ENCODE peak calls at places on chromosomes 5 and 9, in four cellular contexts. Z is prostate gland, O is stomach, S is HepG2. M is an unnamed sample.

GRCh38 chr5:73861313-73861978 is 235.4 kb downstream of the ARHGEF28 start:
- DNase-seq in Z (no peak), O (no peak), S (peak), M (no peak)

GRCh38 chr9:94586814-94587213 is 6.8 kb downstream of the FBP2 start:
- DNase-seq in Z (no peak), O (no peak), S (no peak), M (no peak)

GRCh38 chr5:176894298-176894697 is 4.8 kb downstream of the HK3 start:
- DNase-seq in Z (no peak), O (peak), S (no peak), M (no peak)

GRCh38 chr5:157253547-157253946 is 12.4 kb upstream of the CYFIP2 start:
- DNase-seq in Z (peak), O (peak), S (peak), M (no peak)

GRCh38 chr9:86945868-86946711 is 1.2 kb downstream of the GAS1 start:
- DNase-seq in Z (peak), O (peak), S (no peak), M (peak)

GRCh38 chr5:53263151-53263550 is 153.6 kb upstream of the MOCS2 start:
- DNase-seq in Z (no peak), O (no peak), S (no peak), M (no peak)

GRCh38 chr5:135353952-135354721 is 44.9 kb downstream of the MACROH2A1 start:
- DNase-seq in Z (no peak), O (no peak), S (no peak), M (no peak)

GRCh38 chr5:37727238-37727637 is 112.6 kb downstream of the GDNF start:
- DNase-seq in Z (no peak), O (no peak), S (no peak), M (no peak)

GRCh38 chr5:62720036-62720441 is 141.4 kb downstream of the LRRC70 start:
- DNase-seq in Z (no peak), O (peak), S (peak), M (peak)

GRCh38 chr5:27275353-27275752 is 237.0 kb upstream of the CDH9 start:
- DNase-seq in Z (no peak), O (no peak), S (no peak), M (no peak)

GRCh38 chr5:131068893-131069643 is 96.0 kb downstream of the HINT1 start:
- DNase-seq in Z (no peak), O (no peak), S (no peak), M (peak)

GRCh38 chr5:96433066-96433447 is at the start of gene PCSK1:
- DNase-seq in Z (no peak), O (no peak), S (no peak), M (no peak)

GRCh38 chr5:10311595-10312425 is 4.1 kb upstream of the CMBL start:
- DNase-seq in Z (no peak), O (no peak), S (no peak), M (no peak)

GRCh38 chr9:76741524-76741923 is 22.7 kb upstream of the PCA3 start:
- DNase-seq in Z (no peak), O (no peak), S (no peak), M (no peak)

GRCh38 chr9:79880626-79881025 is 308.9 kb downstream of the TLE4 start:
- DNase-seq in Z (no peak), O (no peak), S (no peak), M (no peak)

GRCh38 chr5:162323471-162323870 is 255.9 kb downstream of the GABRG2 start:
- DNase-seq in Z (no peak), O (no peak), S (no peak), M (no peak)

GRCh38 chr9:126030716-126031115 is 283.5 kb downstream of the PBX3 start:
- DNase-seq in Z (no peak), O (no peak), S (no peak), M (no peak)

GRCh38 chr9:22040760-22041159 is 31.7 kb upstream of the CDKN2B start:
- DNase-seq in Z (no peak), O (no peak), S (no peak), M (no peak)

GRCh38 chr9:120532475-120532874 is 47.5 kb downstream of the CDK5RAP2 start:
- DNase-seq in Z (peak), O (peak), S (no peak), M (no peak)

GRCh38 chr5:2751592-2752021 is at the start of gene IRX2:
- DNase-seq in Z (peak), O (peak), S (no peak), M (no peak)

GRCh38 chr5:73969195-73970059 is 343.4 kb downstream of the ARHGEF28 start:
- DNase-seq in Z (no peak), O (no peak), S (no peak), M (no peak)

GRCh38 chr9:75912951-75913350 is 22.5 kb downstream of the PCSK5 start:
- DNase-seq in Z (no peak), O (no peak), S (no peak), M (no peak)

GRCh38 chr5:143147918-143148317 is 255.6 kb downstream of the NR3C1 start:
- DNase-seq in Z (no peak), O (no peak), S (no peak), M (no peak)

GRCh38 chr5:1032551-1033027 is 24.0 kb downstream of the NKD2 start:
- DNase-seq in Z (no peak), O (no peak), S (no peak), M (peak)

GRCh38 chr9:133955821-133956411 is 36.2 kb downstream of the VAV2 start:
- DNase-seq in Z (no peak), O (no peak), S (no peak), M (peak)

GRCh38 chr5:131563434-131564228 is 71.4 kb downstream of the RAPGEF6 start:
- DNase-seq in Z (no peak), O (no peak), S (no peak), M (no peak)

GRCh38 chr5:17802256-17802655 is 168.0 kb downstream of the TAF11L14 start:
- DNase-seq in Z (no peak), O (no peak), S (no peak), M (no peak)

GRCh38 chr9:13755551-13755950 is 476.1 kb upstream of the MPDZ start:
- DNase-seq in Z (no peak), O (no peak), S (no peak), M (no peak)

GRCh38 chr5:154818459-154819116 is 31.8 kb downstream of the FAXDC2 start:
- DNase-seq in Z (no peak), O (no peak), S (no peak), M (no peak)
- TF ChIP-seq POLR2A in Z (no peak), O (no peak), S (peak), M (no peak)

DNA sequence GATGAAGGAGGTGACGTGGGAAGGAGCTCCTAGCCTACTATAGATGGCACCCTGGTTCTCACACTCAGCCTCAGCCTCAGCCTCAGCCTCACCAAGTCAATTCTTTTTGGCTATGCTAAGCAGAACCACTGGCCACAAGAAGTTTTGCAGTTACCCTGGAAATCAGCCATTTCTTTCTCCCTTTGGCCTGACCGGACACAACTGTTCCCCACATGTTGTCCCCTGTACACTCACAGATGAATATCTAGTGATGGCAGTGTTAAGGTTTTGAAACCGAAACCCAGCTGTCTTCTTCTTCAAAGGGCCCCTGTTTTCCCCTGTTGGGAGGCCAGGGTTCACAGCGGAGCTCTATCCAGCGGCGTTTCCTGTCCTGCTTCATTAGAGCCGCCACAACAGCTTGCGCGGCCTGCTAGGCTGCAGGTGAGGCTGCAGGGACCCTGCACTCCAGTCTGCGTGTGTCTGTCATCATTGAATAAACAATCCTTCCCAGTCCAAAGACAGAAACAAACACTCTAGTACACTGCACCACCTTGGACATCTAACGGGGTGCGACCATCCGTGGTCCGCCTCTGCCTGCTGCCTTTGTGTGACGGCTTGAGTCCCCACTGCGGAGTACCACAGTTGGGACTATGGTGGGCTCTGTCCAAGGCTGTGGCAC is 250.5 kb downstream of the DENND1A start:
- DNase-seq in Z (no peak), O (no peak), S (peak), M (peak)
- TF ChIP-seq POLR2AphosphoS5 in Z (no peak), O (no peak), S (no peak), M (peak)

GRCh38 chr9:112065781-112066606 is 109.1 kb downstream of the SUSD1 start:
- DNase-seq in Z (peak), O (peak), S (no peak), M (no peak)
- TF ChIP-seq POLR2A in Z (no peak), O (no peak), S (no peak), M (no peak)

GRCh38 chr9:37465249-37466036 is at the start of gene ZBTB5:
- DNase-seq in Z (peak), O (peak), S (peak), M (peak)
- TF ChIP-seq POLR2AphosphoS5 in Z (peak), O (peak), S (peak), M (no peak)

GRCh38 chr9:98256632-98257218 is 1.3 kb upstream of the TBC1D2 start:
- DNase-seq in Z (no peak), O (no peak), S (no peak), M (no peak)

GRCh38 chr9:98255064-98255577 is 328 bp downstream of the TBC1D2 start:
- DNase-seq in Z (no peak), O (peak), S (no peak), M (no peak)

GRCh38 chr9:98254236-98255063 is 999 bp downstream of the TBC1D2 start:
- DNase-seq in Z (no peak), O (no peak), S (no peak), M (no peak)

GRCh38 chr9:98253563-98253962 is 1.9 kb downstream of the TBC1D2 start:
- DNase-seq in Z (no peak), O (no peak), S (no peak), M (no peak)

DNA sequence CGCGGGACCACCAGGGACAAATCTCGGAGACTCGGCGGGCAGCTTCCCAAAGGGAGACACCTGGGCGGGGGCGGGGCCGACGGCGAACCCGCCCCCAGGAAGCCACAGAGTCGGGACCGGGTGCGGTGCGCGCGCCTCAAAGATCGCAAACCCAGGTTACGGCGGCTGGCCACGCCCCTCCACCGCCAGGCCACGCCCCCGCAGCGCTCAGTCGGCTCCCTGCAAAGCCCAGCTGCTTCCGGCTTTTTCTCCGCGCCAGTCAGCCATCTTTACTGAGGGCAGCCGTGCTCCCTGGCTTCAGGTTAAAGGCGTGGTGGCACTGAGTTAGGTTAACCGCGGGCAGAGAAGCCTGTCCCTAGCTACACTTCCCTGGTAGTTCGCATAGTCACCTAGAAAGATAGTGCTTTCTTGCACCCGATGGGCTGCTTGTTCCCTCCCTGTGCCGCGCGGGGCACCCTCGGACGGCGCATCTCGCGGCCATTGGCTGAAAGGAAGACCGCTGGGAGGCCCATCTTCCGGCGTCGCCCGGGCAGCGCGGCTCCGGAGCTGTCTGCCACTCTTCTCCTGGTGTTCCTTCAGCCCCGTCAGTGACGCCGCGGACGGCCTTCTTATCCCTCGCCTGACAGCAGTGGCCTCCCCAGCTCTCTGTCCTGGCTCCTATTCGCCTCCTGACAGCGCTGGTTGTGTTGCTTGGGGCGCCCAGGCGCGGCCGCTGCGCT is at the start of gene TBC1D2:
- DNase-seq in Z (peak), O (peak), S (peak), M (peak)
- TF ChIP-seq POLR2A in Z (peak), O (no peak), S (peak), M (peak)

DNA sequence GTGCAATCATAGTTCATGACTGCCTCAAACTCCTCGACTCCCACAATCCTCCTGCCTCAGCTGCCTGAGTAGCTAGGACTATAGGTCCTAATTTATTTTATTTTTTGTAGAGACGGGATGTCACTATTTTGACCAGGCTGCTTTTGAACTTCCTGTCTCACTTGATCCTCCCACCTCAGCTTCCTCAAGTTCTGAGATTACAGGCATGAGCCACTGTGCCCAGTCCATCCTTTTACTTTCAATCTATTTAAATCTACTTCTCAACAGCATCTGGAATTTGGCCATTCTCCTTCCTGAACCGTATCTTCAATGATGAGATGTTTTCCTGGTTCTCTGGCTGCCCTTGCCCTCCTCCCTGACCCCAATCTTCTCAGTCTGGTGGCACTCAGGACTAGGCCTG is 12.2 kb upstream of the GRIN1 start:
- DNase-seq in Z (no peak), O (no peak), S (no peak), M (no peak)
- TF ChIP-seq POLR2AphosphoS5 in Z (no peak), O (no peak), S (no peak), M (no peak)

GRCh38 chr9:128422783-128423150 is 2.1 kb downstream of the CERCAM start:
- DNase-seq in Z (no peak), O (no peak), S (no peak), M (no peak)

GRCh38 chr9:128421474-128422010 is 885 bp downstream of the CERCAM start:
- DNase-seq in Z (no peak), O (no peak), S (no peak), M (no peak)

GRCh38 chr9:128420060-128420650 is 502 bp upstream of the CERCAM start:
- DNase-seq in Z (peak), O (peak), S (peak), M (peak)

GRCh38 chr9:128419061-128419925 is 1.4 kb upstream of the CERCAM start:
- DNase-seq in Z (no peak), O (no peak), S (no peak), M (no peak)

DNA sequence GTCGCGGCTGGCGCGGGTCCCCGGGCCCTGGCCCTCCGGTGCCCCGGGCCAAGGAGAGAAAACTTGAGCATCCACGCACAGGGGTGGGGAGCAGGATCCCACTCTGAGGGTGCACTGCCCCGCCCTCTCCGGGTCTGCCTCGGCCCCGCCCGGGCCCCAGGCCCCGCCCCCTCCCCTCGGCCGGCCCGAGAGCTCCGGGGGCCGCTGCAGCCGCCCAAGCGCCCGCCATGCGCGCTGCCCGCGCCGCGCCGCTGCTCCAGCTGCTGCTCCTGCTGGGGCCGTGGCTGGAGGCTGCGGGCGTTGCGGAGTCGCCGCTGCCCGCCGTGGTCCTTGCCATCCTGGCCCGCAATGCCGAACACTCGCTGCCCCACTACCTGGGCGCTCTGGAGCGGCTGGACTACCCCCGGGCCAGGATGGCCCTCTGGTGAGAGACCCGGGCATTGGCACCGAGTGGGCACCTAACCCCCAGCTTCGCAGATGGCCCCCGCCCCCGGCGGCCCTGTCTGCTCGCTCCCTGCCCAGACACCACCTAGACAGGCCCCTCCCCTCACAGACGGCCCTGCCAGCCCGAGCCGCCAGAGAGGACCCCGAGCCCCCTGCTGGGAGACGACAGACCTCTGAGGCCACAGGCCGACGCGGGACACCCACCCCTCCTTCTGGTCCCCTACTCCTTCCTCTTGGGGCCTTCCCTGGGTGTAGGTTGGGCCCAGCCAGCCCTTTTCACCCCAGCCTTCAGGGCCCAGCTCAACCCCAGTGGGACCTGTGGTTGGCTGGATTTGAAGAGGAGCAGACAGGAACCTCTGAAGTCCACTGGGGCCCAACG is at the start of gene CERCAM:
- DNase-seq in Z (peak), O (peak), S (peak), M (peak)
- TF ChIP-seq POLR2A in Z (no peak), O (no peak), S (peak), M (no peak)

DNA sequence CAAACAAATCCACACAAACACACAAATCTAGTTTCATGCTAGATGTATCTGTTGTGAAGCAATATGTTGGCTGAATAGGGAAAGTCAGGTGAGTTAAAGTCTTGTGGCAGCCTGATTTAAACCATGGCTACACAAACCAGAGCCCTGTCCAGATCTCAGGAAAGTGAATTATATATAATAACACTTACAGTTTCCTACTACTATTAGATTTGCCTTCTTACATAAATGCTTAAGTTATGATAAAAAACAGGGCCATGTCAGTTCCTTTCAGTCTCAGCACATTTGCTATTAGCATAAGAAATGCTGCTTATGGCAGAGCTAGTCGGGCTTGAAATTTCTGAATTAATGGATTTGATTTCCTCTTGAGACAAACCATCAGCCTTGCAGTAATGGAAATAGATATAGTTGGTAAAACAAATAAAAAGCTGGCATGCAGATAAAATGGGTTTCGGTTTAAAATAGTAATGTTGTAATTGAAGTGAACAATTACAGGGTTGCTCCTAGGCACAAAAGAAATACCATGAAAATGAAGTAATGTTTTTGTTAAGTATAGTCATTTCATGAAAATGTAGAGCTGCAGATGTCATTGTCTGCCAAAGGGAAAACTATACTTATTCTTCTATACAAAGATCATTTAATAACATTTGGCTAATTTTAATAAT is 664.2 kb upstream of the ZNF608 start:
- DNase-seq in Z (no peak), O (no peak), S (no peak), M (no peak)
- TF ChIP-seq POLR2AphosphoS5 in Z (no peak), O (no peak), S (no peak), M (no peak)